ENCODE peak calls at places on chromosomes 12 and 14, in five cellular contexts. E is kidney epithelial cell; H is CD8-positive, alpha-beta T cell; C is PC-9; W is mesendoderm. M is an unnamed sample.
A peak's percentile ranks its signal among the peaks of the same experiment; 100 is the strongest.

GRCh38 chr14:101881426-101881825 is 82.9 kb upstream of the DYNC1H1 start:
- DNase-seq in E (no peak), H (no peak), C (no peak), W (no peak), M (no peak)

GRCh38 chr14:104639481-104639880 is 34.9 kb upstream of the TMEM179 start:
- DNase-seq in E (no peak), H (no peak), C (no peak), W (no peak), M (no peak)

GRCh38 chr12:104886418-104887401 is 71.4 kb downstream of the SLC41A2 start:
- DNase-seq in E (no peak), H (no peak), C (peak; percentile 41), W (no peak), M (peak; percentile 89)

GRCh38 chr12:129903092-129903945 is 506 bp downstream of the TMEM132D start:
- DNase-seq in E (no peak), H (no peak), C (no peak), W (peak; percentile 63), M (no peak)

GRCh38 chr14:101467181-101467926 is 93.9 kb upstream of the DIO3 start:
- DNase-seq in E (no peak), H (no peak), C (no peak), W (no peak), M (no peak)

GRCh38 chr14:23186913-23187654 is 3.6 kb upstream of the SLC7A8 start:
- DNase-seq in E (no peak), H (no peak), C (peak; percentile 41), W (peak; percentile 66), M (peak; percentile 83)

GRCh38 chr12:62908667-62909066 is 26.3 kb downstream of the PPM1H start:
- DNase-seq in E (no peak), H (no peak), C (no peak), W (no peak), M (no peak)

GRCh38 chr12:101969-102878 is 35.7 kb downstream of the IQSEC3 start:
- DNase-seq in E (no peak), H (no peak), C (no peak), W (peak; percentile 37), M (no peak)

GRCh38 chr14:59406454-59407245 is 58.5 kb downstream of the GPR135 start:
- DNase-seq in E (no peak), H (no peak), C (no peak), W (peak; percentile 22), M (peak; percentile 49)

GRCh38 chr14:101501341-101501740 is 60.0 kb upstream of the DIO3 start:
- DNase-seq in E (no peak), H (no peak), C (no peak), W (no peak), M (no peak)

GRCh38 chr14:52069617-52070431 is 965 bp upstream of the NID2 start:
- DNase-seq in E (no peak), H (no peak), C (no peak), W (peak; percentile 55), M (peak; percentile 58)

GRCh38 chr12:68259318-68259940 is 6.0 kb upstream of the IL22 start:
- DNase-seq in E (peak; percentile 91), H (no peak), C (peak; percentile 87), W (no peak), M (peak; percentile 91)

GRCh38 chr14:60968099-60968498 is 12.8 kb downstream of the TRMT5 start:
- DNase-seq in E (no peak), H (no peak), C (no peak), W (peak; percentile 26), M (no peak)

GRCh38 chr12:45166056-45166455 is 49.8 kb upstream of the ANO6 start:
- DNase-seq in E (no peak), H (no peak), C (no peak), W (no peak), M (peak; percentile 19)

GRCh38 chr12:78753058-78753457 is 111.5 kb upstream of the SYT1 start:
- DNase-seq in E (no peak), H (no peak), C (no peak), W (no peak), M (no peak)

GRCh38 chr14:67576216-67576615 is 23.9 kb downstream of the PIGH start:
- DNase-seq in E (no peak), H (no peak), C (no peak), W (no peak), M (no peak)

GRCh38 chr14:40417777-40418401 is 985.7 kb upstream of the FBXO33 start:
- DNase-seq in E (no peak), H (no peak), C (no peak), W (peak; percentile 80), M (peak; percentile 3)

GRCh38 chr14:49598182-49598478 is 610 bp upstream of the LRR1 start:
- DNase-seq in E (no peak), H (no peak), C (no peak), W (no peak), M (no peak)

GRCh38 chr14:104552738-104553125 is 26.8 kb upstream of the C14orf180 start:
- DNase-seq in E (no peak), H (no peak), C (no peak), W (no peak), M (no peak)

GRCh38 chr14:96893966-96894622 is 96.9 kb downstream of the VRK1 start:
- DNase-seq in E (no peak), H (no peak), C (no peak), W (no peak), M (no peak)

GRCh38 chr12:45183263-45183662 is 32.6 kb upstream of the ANO6 start:
- DNase-seq in E (no peak), H (no peak), C (no peak), W (no peak), M (peak; percentile 36)

GRCh38 chr12:1536817-1537216 is 57.6 kb downstream of the FBXL14 start:
- DNase-seq in E (no peak), H (no peak), C (no peak), W (no peak), M (no peak)

GRCh38 chr14:77111021-77111420 is 13.0 kb downstream of the CIPC start:
- DNase-seq in E (no peak), H (no peak), C (peak; percentile 76), W (peak; percentile 95), M (no peak)

GRCh38 chr14:81302613-81303012 is 81.9 kb upstream of the GTF2A1 start:
- DNase-seq in E (no peak), H (no peak), C (no peak), W (peak; percentile 57), M (no peak)

GRCh38 chr14:101477648-101478047 is 83.6 kb upstream of the DIO3 start:
- DNase-seq in E (no peak), H (no peak), C (peak; percentile 83), W (no peak), M (no peak)

GRCh38 chr12:104801427-104801826 is 156.7 kb downstream of the SLC41A2 start:
- DNase-seq in E (no peak), H (no peak), C (no peak), W (no peak), M (no peak)

GRCh38 chr14:61532818-61533217 is 162.5 kb upstream of the HIF1A start:
- DNase-seq in E (no peak), H (no peak), C (no peak), W (no peak), M (no peak)

GRCh38 chr12:26226629-26227375 is 31.4 kb downstream of the SSPN start:
- DNase-seq in E (no peak), H (no peak), C (no peak), W (peak; percentile 57), M (no peak)

GRCh38 chr12:45966486-45966885 is 23.9 kb downstream of the SCAF11 start:
- DNase-seq in E (peak; percentile 23), H (no peak), C (no peak), W (peak; percentile 44), M (peak; percentile 56)

GRCh38 chr14:33945329-33945728 is 5.5 kb downstream of the EGLN3 start:
- DNase-seq in E (no peak), H (no peak), C (no peak), W (no peak), M (no peak)

GRCh38 chr12:40226652-40227051 is 1.9 kb downstream of the LRRK2 start:
- DNase-seq in E (peak; percentile 16), H (no peak), C (no peak), W (no peak), M (peak; percentile 94)

GRCh38 chr12:27185234-27186045 is 58.6 kb upstream of the STK38L start:
- DNase-seq in E (no peak), H (no peak), C (peak; percentile 40), W (no peak), M (peak; percentile 67)

GRCh38 chr12:84842406-84843013 is 70.1 kb downstream of the SLC6A15 start:
- DNase-seq in E (no peak), H (no peak), C (no peak), W (peak; percentile 40), M (peak; percentile 62)

DNA sequence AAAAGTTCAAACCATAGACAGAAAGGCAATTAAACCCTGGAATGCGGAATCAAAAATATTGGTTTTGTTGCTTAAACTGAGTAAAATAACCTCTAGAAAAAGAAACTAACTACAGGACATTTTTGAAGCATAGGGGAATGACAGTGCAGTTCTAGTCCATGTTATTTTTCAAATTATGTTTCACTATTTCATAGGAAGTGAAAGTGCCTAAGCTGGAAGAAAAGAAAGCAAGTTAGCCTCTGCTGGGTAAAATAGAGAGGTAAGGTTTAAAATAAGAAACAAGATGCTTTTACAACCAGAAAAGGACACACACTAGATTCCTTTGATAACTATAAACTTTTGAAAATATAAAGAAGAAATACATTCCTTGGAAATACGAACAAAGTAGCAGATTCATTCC is 1.1 kb downstream of the CLECL1 start:
- DNase-seq in E (no peak), H (no peak), C (no peak), W (no peak), M (no peak)
- H3K4me3 ChIP-seq in E (no peak overlapping the region), H (no peak overlapping the region), C (no peak overlapping the region), W (no peak overlapping the region), M (no peak overlapping the region)

GRCh38 chr12:116121453-116121871 is 156.0 kb downstream of the MED13L start:
- DNase-seq in E (no peak), H (no peak), C (no peak), W (no peak), M (peak; percentile 46)
- H3K4me3 ChIP-seq in E (no peak overlapping the region), H (no peak overlapping the region), C (no peak overlapping the region), W (no peak overlapping the region), M (peak overlapping the region; percentile 9)

GRCh38 chr12:51217968-51218606 is at the start of gene POU6F1:
- DNase-seq in E (peak; percentile 28), H (peak; percentile 60), C (peak; percentile 62), W (peak; percentile 96), M (peak; percentile 72)

GRCh38 chr12:51217133-51217967 is 512 bp downstream of the POU6F1 start:
- DNase-seq in E (no peak), H (peak; percentile 41), C (no peak), W (peak; percentile 39), M (peak; percentile 15)

GRCh38 chr12:51214895-51215294 is 3.0 kb downstream of the POU6F1 start:
- DNase-seq in E (no peak), H (no peak), C (no peak), W (no peak), M (no peak)

GRCh38 chr12:51218607-51219161 is 822 bp upstream of the POU6F1 start:
- DNase-seq in E (no peak), H (no peak), C (no peak), W (peak; percentile 59), M (no peak)

DNA sequence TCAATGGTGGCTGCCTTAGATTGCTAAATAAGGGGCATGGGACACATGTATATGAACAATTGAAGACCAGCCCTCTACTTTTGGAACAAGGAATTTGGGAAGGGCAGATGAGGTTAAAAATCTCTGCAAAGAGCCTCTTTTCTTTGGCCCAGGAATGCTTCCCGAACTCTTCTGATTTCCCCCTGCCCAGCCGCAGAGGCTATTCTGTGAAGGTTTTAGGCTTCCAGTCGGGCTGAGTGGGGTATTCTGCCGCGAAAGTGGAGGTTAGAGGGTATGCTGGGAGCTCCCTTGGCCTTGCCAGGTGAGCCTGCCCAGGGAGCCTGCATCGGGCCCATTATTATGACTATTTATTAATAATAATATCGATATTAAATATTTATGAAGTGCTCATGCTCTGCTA is 1.2 kb downstream of the POU6F1 start:
- DNase-seq in E (no peak), H (no peak), C (no peak), W (no peak), M (no peak)
- H3K4me3 ChIP-seq in E (peak overlapping the region; percentile 77), H (no peak overlapping the region), C (no peak overlapping the region), W (peak overlapping the region; percentile 56), M (peak overlapping the region; percentile 73)

GRCh38 chr12:111434680-111435338 is 29.1 kb downstream of the SH2B3 start:
- DNase-seq in E (no peak), H (peak; percentile 73), C (no peak), W (no peak), M (peak; percentile 77)
- H3K4me3 ChIP-seq in E (no peak overlapping the region), H (peak overlapping the region; percentile 34), C (no peak overlapping the region), W (no peak overlapping the region), M (no peak overlapping the region)